ENCODE peak calls at places on chromosomes 12 and 14, in six cellular contexts. L is neuronal stem cell, G is fibroblast of lung, X is SK-N-SH, R is K562, W is mesendoderm. E is an unnamed sample. For H3K36me3, the result is how much of the 10 kb centered on the place peaks cover.

GRCh38 chr14:101405171-101405883 is 156.0 kb upstream of the DIO3 start:
- DNase-seq in W (no peak), X (peak), R (no peak), G (peak), L (no peak), E (no peak)

GRCh38 chr14:23259412-23259811 is 21.7 kb downstream of the RNF212B start:
- DNase-seq in G (no peak), L (no peak), X (no peak), W (no peak), R (no peak), E (no peak)

GRCh38 chr12:43653917-43654316 is 101.9 kb upstream of the ADAMTS20 start:
- DNase-seq in G (no peak), X (peak), R (no peak), W (no peak), L (no peak), E (no peak)

GRCh38 chr14:50560929-50561280 is 960 bp downstream of the ATL1 start:
- DNase-seq in X (peak), R (peak), W (peak), L (peak), G (peak), E (peak)

GRCh38 chr12:63083046-63083445 is 68.0 kb downstream of the AVPR1A start:
- DNase-seq in R (no peak), L (no peak), X (no peak), W (no peak), G (no peak), E (no peak)

GRCh38 chr12:124194521-124195225 is 100.2 kb upstream of the RFLNA start:
- DNase-seq in G (no peak), R (no peak), X (peak), W (no peak), L (no peak), E (no peak)

GRCh38 chr12:2250797-2251196 is 198.0 kb downstream of the CACNA1C start:
- DNase-seq in L (no peak), X (no peak), G (no peak), R (no peak), W (no peak), E (no peak)

GRCh38 chr12:93137656-93138612 is 208.8 kb upstream of the EEA1 start:
- DNase-seq in L (no peak), G (peak), X (no peak), W (peak), R (peak), E (no peak)

GRCh38 chr12:57772429-57773322 is at the start of gene EEF1AKMT3:
- DNase-seq in W (no peak), X (peak), R (peak), L (no peak), G (peak), E (no peak)

GRCh38 chr12:27866382-27867101 is 86.5 kb upstream of the MANSC4 start:
- DNase-seq in R (peak), G (peak), L (no peak), X (peak), W (no peak), E (no peak)

GRCh38 chr12:95168746-95169145 is 48.5 kb downstream of the FGD6 start:
- DNase-seq in L (peak), W (no peak), G (no peak), X (no peak), R (no peak), E (no peak)

GRCh38 chr12:3341594-3341993 is 149.4 kb upstream of the PRMT8 start:
- DNase-seq in W (no peak), L (no peak), X (no peak), R (no peak), G (no peak), E (no peak)

GRCh38 chr12:42534184-42534838 is 55.2 kb downstream of the PRICKLE1 start:
- DNase-seq in G (no peak), L (no peak), R (no peak), X (no peak), W (no peak), E (no peak)

GRCh38 chr12:31386364-31386777 is 60.4 kb upstream of the SINHCAF start:
- DNase-seq in X (no peak), G (no peak), W (peak), R (no peak), L (peak), E (peak)
- H3K9ac ChIP-seq in X (no peak), G (no peak), W (peak), R (no peak), L (no peak), E (peak)

GRCh38 chr14:20624495-20625070 is 16.9 kb downstream of the OR6S1 start:
- DNase-seq in W (peak), X (no peak), R (peak), L (no peak), G (peak), E (peak)
- H3K4me3 ChIP-seq in W (peak), X (peak), R (peak), L (peak), G (peak), E (peak)

DNA sequence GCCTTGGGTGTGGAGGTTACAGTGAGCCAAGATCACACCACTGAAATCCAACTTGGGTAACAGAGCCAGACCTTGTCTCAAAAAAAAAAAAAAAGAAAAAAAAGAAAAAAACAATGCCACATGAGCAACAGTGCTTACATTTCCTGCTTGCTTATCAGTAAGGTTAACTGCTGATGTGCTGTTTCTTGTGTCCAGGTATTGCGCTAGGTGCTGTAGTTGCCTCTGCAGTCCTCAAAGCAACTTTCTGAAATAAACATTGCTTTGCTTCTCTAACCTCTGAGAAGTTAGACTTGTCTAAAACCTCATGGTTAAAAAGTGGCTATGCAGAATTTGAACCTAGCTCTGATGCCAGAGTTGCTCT is 24.7 kb downstream of the RNF34 start:
- DNase-seq in R (no peak), W (no peak), G (no peak), X (no peak), L (no peak), E (no peak)
- H3K36me3 ChIP-seq in R (half or more), W (under half), G (under half), X (half or more), L (under half), E (half or more)

GRCh38 chr14:81436296-81437138 is 36.4 kb upstream of the STON2 start:
- DNase-seq in L (peak), R (peak), X (peak), G (peak), W (peak), E (peak)
- H3K9ac ChIP-seq in L (peak), R (peak), X (no peak), G (no peak), W (peak), E (no peak)

GRCh38 chr12:9647825-9648700 is 21.4 kb upstream of the CLEC2D start:
- DNase-seq in G (peak), W (peak), R (peak), X (peak), L (peak), E (peak)

GRCh38 chr12:9649532-9649940 is 20.0 kb upstream of the CLEC2D start:
- DNase-seq in X (no peak), L (no peak), G (no peak), W (peak), R (no peak), E (peak)

GRCh38 chr12:9642606-9643270 is 26.8 kb upstream of the CLEC2D start:
- DNase-seq in L (no peak), R (no peak), W (no peak), X (no peak), G (no peak), E (no peak)

GRCh38 chr12:9648701-9649531 is 20.6 kb upstream of the CLEC2D start:
- DNase-seq in L (no peak), G (no peak), W (no peak), R (no peak), X (no peak), E (no peak)

DNA sequence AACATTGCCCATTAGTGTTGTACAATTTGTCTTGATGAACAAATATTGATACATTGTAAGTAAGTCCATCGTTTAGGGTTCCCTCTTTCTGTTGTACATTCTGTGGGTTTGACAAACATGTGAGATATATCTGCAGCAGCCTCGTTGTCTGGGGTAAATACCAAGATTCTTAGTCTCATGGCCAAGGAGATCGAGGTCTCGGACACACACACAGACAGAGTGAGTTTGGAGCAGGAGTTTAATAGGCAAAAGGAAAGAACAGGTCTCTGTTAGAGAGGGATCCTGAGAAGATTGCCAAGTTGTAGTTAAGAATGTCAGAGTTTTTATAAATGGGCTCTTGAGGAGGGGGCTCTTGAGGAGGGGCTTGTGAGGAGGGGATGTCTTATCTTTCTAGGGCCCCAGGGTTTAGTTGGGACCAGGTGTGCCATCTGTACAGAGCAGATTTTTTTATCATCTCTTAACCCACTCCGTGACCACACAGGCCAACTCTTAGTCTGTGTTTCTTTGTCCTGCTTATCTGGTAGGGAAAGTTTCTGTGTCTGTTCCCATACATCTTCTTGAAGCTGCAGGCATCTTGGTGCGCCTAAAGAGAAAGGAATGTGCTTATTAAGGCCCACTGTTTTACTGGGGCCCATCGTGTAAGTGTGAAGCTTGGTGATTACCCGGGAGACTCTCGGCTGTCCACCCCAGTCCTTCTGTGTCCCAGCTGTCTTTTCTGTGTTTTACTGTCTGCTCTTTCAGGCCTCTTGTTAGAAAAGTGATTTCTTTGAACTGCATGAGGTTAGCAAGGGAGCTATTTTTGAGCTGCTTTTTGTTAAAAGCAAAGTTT is 22.5 kb upstream of the CLEC2D start:
- DNase-seq in X (no peak), W (peak), L (peak), G (peak), R (peak), E (peak)
- H3K4me3 ChIP-seq in X (peak), W (peak), L (peak), G (peak), R (peak), E (peak)

DNA sequence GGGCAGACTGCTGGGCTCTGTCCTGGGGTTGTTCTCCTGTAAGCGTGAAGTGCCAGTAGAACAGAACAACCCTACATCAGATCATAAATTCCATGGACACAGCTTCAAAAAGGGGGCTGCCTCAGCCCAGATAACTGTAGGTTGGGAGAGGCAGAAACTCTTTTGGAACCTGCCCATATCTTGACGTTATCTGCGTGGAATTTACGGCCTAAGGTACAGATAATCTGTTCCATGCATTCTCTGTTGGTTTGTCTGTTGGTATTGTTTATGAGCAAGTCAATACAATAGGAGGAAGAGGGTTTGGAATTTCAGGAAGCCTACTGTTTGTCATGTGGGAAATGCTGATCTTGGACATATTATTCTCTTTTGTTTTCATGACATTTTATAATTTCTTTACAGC is 36.7 kb downstream of the SLC25A47 start:
- DNase-seq in L (no peak), G (no peak), W (peak), R (no peak), X (no peak), E (no peak)
- H3K36me3 ChIP-seq in L (under half), G (under half), W (under half), R (half or more), X (half or more), E (half or more)

GRCh38 chr14:99601301-99601945 is 2.6 kb downstream of the CCDC85C start:
- DNase-seq in L (no peak), R (no peak), W (no peak), G (no peak), X (no peak), E (no peak)
- H3K9ac ChIP-seq in L (no peak), R (peak), W (no peak), G (no peak), X (peak), E (no peak)

GRCh38 chr14:51654549-51654879 is 2.8 kb downstream of the FRMD6 start:
- DNase-seq in G (no peak), L (no peak), X (peak), R (no peak), W (no peak), E (no peak)
- H3K4me3 ChIP-seq in G (peak), L (no peak), X (peak), R (no peak), W (no peak), E (peak)

GRCh38 chr12:7206691-7207090 is 17.2 kb downstream of the PEX5 start:
- DNase-seq in W (no peak), R (no peak), X (no peak), L (no peak), G (no peak), E (no peak)
- H3K36me3 ChIP-seq in W (under half), R (half or more), X (half or more), L (half or more), G (under half), E (half or more)

DNA sequence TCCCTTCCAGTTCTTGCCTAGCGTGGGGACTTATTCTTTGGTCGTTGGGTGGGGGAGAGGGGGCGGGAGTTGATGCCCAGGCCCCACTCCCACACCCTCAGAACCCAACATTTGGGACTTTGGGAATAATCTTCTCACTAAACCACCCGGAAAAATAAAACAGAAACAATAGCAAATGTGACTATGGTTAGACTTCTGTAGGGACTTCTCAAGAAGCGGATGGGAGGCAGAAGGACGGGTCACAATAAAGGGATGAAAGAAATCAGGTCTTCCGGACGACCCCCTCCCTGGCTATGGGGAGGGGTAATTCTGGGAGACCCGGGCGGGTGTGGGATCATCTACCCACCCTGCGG is 28.5 kb upstream of the SMUG1 start:
- DNase-seq in X (peak), R (no peak), G (no peak), L (no peak), W (no peak), E (no peak)
- H3K9ac ChIP-seq in X (peak), R (peak), G (peak), L (peak), W (peak), E (peak)